ENCODE peak calls at places on chromosomes 16 and 17, in nine cellular contexts. P is IMR-90; H is osteoblast; W is naive thymus-derived CD4-positive, alpha-beta T cell; K is transverse colon; M is GM23248; T is NT2/D1; E is cardiac muscle cell; O is left ventricle myocardium inferior. Y is an unnamed sample. For H3K36me3 and H3K27me3, the result is how much of the 10 kb centered on the place peaks cover.

GRCh38 chr17:40319651-40320550 is 10.9 kb downstream of the RARA start:
- DNase-seq in W (peak), K (peak), E (no peak), H (peak), P (no peak), O (peak), T (no peak), M (peak), Y (peak)

GRCh38 chr16:75252946-75253911 is 1.8 kb upstream of the BCAR1 start:
- DNase-seq in T (peak), O (no peak), E (no peak), P (peak), H (peak), W (no peak), M (peak), K (no peak), Y (peak)

GRCh38 chr16:87207509-87207908 is 109.7 kb downstream of the C16orf95 start:
- DNase-seq in W (no peak), P (peak), K (no peak), E (no peak), M (peak), T (no peak), O (no peak), H (peak), Y (no peak)

GRCh38 chr17:42289863-42290165 is 1.5 kb downstream of the STAT5A start:
- DNase-seq in E (no peak), P (no peak), M (no peak), T (no peak), W (peak), O (no peak), H (no peak), K (no peak), Y (no peak)

GRCh38 chr16:4612977-4613635 is 1.6 kb downstream of the UBALD1 start:
- DNase-seq in M (peak), P (no peak), K (no peak), O (no peak), H (peak), T (no peak), E (no peak), W (peak), Y (peak)

GRCh38 chr16:25751230-25751629 is 59.5 kb downstream of the HS3ST4 start:
- DNase-seq in W (no peak), M (no peak), P (no peak), E (no peak), T (no peak), K (no peak), O (no peak), H (no peak), Y (no peak)

GRCh38 chr17:72591500-72592241 is 470.9 kb downstream of the SOX9 start:
- DNase-seq in O (no peak), M (peak), W (no peak), H (no peak), K (no peak), T (no peak), E (peak), P (no peak), Y (peak)

GRCh38 chr17:72126575-72127486 is 6.0 kb downstream of the SOX9 start:
- DNase-seq in P (peak), M (peak), O (no peak), T (no peak), W (no peak), K (peak), E (no peak), H (peak), Y (no peak)

GRCh38 chr16:50096791-50097190 is 31.0 kb downstream of the HEATR3 start:
- DNase-seq in W (no peak), T (no peak), K (no peak), O (no peak), P (peak), M (peak), E (no peak), H (peak), Y (no peak)

GRCh38 chr17:50133028-50133768 is 3.2 kb upstream of the SAMD14 start:
- DNase-seq in O (no peak), E (no peak), W (no peak), H (peak), K (no peak), M (peak), P (peak), T (no peak), Y (peak)

GRCh38 chr17:68711858-68712257 is 110.7 kb upstream of the FAM20A start:
- DNase-seq in H (no peak), P (peak), E (no peak), M (peak), T (no peak), O (no peak), K (no peak), W (no peak), Y (no peak)

GRCh38 chr16:20868890-20869289 is 31.3 kb downstream of the DCUN1D3 start:
- DNase-seq in T (no peak), O (peak), E (peak), M (peak), W (no peak), K (peak), H (peak), P (peak), Y (no peak)

GRCh38 chr16:1443980-1444729 is at the start of gene CCDC154:
- DNase-seq in M (no peak), T (no peak), E (no peak), W (no peak), K (no peak), P (no peak), H (no peak), O (no peak), Y (peak)

GRCh38 chr17:38693700-38694329 is 11.3 kb upstream of the MLLT6 start:
- DNase-seq in K (peak), M (peak), T (no peak), O (peak), E (no peak), H (peak), P (peak), W (no peak), Y (no peak)

GRCh38 chr16:84013787-84014569 is 28.6 kb downstream of the SLC38A8 start:
- DNase-seq in E (peak), P (peak), T (peak), K (peak), O (no peak), M (peak), H (peak), W (peak), Y (peak)

GRCh38 chr16:88195021-88195581 is 187.7 kb upstream of the ZNF469 start:
- DNase-seq in O (no peak), K (no peak), H (no peak), M (peak), P (peak), T (no peak), W (no peak), E (no peak), Y (peak)

GRCh38 chr17:44677136-44677535 is 12.4 kb downstream of the CCDC43 start:
- DNase-seq in M (peak), H (peak), E (no peak), O (no peak), W (no peak), K (no peak), T (no peak), P (peak), Y (no peak)

GRCh38 chr17:70829876-70830275 is 660.5 kb downstream of the KCNJ2 start:
- DNase-seq in T (no peak), P (peak), K (no peak), O (no peak), E (no peak), M (peak), H (no peak), W (no peak), Y (no peak)

GRCh38 chr16:4140652-4141051 is 24.4 kb upstream of the ADCY9 start:
- DNase-seq in H (peak), M (no peak), E (no peak), K (no peak), T (no peak), P (peak), W (no peak), O (no peak), Y (no peak)

GRCh38 chr17:61467416-61468262 is 15.4 kb downstream of the TBX4 start:
- DNase-seq in M (peak), K (peak), W (no peak), O (peak), E (peak), T (no peak), H (peak), P (peak), Y (peak)

GRCh38 chr17:37643118-37643766 is at the start of gene DDX52:
- DNase-seq in P (peak), O (peak), W (peak), K (peak), T (peak), H (peak), E (peak), M (peak), Y (peak)
- H3K4me3 ChIP-seq in P (peak), O (peak), W (peak), K (peak), T (peak), H (peak), E (peak), M (peak), Y (peak)

DNA sequence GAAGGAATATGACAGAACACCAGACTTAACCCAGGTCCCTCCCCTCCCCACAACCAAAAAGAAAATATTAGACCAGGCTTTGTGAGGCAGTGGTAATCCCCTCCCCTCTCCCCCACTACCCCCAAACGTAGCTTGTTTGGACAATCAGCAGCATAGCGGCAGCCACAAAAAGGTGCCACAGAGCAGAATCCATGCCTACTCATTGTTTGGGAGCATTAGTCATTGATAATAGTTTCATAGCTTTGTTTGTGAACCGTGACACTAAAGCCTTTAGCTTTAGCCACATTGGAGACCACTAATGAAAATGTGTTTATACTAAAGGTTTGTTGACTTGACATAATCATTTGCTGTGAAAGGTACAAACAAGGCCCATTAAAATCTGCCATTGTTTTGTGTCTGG is 65.1 kb downstream of the NUP93 start:
- DNase-seq in H (no peak), T (no peak), K (no peak), E (no peak), O (no peak), W (no peak), M (no peak), P (no peak), Y (no peak)
- H3K36me3 ChIP-seq in H (under half), T (under half), K (under half), E (under half), O (under half), W (under half), M (under half), P (under half), Y (under half)

GRCh38 chr16:77431131-77431670 is 3.6 kb downstream of the ADAMTS18 start:
- DNase-seq in K (no peak), T (no peak), W (no peak), O (no peak), E (peak), P (no peak), H (no peak), M (peak), Y (no peak)
- H3K27me3 ChIP-seq in K (half or more), T (under half), W (under half), O (half or more), E (half or more), P (under half), H (half or more), M (under half), Y (under half)

GRCh38 chr17:58001461-58002124 is 5.5 kb downstream of the SRSF1 start:
- DNase-seq in E (no peak), T (no peak), H (no peak), W (no peak), P (no peak), O (no peak), M (no peak), K (no peak), Y (no peak)

GRCh38 chr17:57999496-58000017 is 7.5 kb downstream of the SRSF1 start:
- DNase-seq in P (peak), H (no peak), E (peak), T (no peak), M (peak), K (no peak), W (peak), O (no peak), Y (peak)

GRCh38 chr17:57998234-57998746 is 8.8 kb downstream of the SRSF1 start:
- DNase-seq in P (no peak), O (no peak), M (no peak), T (no peak), E (no peak), H (no peak), W (no peak), K (no peak), Y (no peak)

GRCh38 chr17:57997085-57997809 is 9.2 kb upstream of the VEZF1 start:
- DNase-seq in H (no peak), M (no peak), P (no peak), O (no peak), T (no peak), E (no peak), K (no peak), W (no peak), Y (no peak)

DNA sequence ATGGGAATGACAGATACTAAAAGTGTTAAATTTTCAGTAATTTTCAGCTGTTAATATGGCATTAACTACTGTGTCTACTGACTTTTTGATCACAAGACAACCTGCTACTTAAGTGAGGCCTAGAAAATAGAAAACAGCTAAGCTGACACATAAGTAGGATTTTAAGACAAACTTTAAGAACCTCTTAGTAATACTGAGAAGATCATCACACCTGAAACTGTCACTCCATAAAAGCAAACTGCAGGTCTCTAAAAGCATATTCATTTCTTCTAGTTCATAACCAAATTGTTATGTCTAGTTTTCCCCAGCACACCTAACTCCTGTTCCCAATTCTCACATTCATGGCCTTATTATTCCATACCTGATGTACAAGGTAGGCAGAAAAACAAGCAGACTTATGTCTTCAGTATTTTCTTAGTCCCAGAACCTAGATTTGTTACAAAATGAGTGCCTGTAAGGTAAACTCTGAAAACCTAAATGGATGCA is 8.0 kb downstream of the SRSF1 start:
- DNase-seq in E (no peak), H (no peak), M (no peak), W (no peak), T (no peak), P (no peak), K (no peak), O (no peak), Y (no peak)
- H3K4me3 ChIP-seq in E (no peak), H (no peak), M (no peak), W (no peak), T (no peak), P (no peak), K (no peak), O (no peak), Y (no peak)

Y was measured in H7.